ENCODE peak calls at places on chromosomes 16 and 17, in ten cellular contexts. One of them, this sample, is unnamed.

GRCh38 chr17:41518789-41519449 is at the start of gene KRT15:
- DNase-seq in AG04449: no peak
- DNase-seq in colonic mucosa: no peak
- DNase-seq in amygdala: no peak
- DNase-seq in GM23248: peak; percentile 34
- DNase-seq in Peyer's patch: no peak
- DNase-seq in dermis blood vessel endothelial cell: no peak
- DNase-seq in OCI-M1: no peak
- DNase-seq in ureter: no peak
- DNase-seq in neural crest cell: no peak
- DNase-seq in this sample: no peak

GRCh38 chr16:72247821-72248253 is 75.9 kb upstream of the PMFBP1 start:
- DNase-seq in neural crest cell: no peak
- DNase-seq in colonic mucosa: no peak
- DNase-seq in amygdala: no peak
- DNase-seq in dermis blood vessel endothelial cell: peak; percentile 70
- DNase-seq in ureter: no peak
- DNase-seq in OCI-M1: no peak
- DNase-seq in AG04449: no peak
- DNase-seq in Peyer's patch: no peak
- DNase-seq in GM23248: peak; percentile 59
- DNase-seq in this sample: no peak

GRCh38 chr17:76517638-76518038 is 16.4 kb upstream of the RHBDF2 start:
- DNase-seq in neural crest cell: no peak
- DNase-seq in Peyer's patch: no peak
- DNase-seq in GM23248: no peak
- DNase-seq in amygdala: no peak
- DNase-seq in AG04449: no peak
- DNase-seq in dermis blood vessel endothelial cell: no peak
- DNase-seq in ureter: no peak
- DNase-seq in OCI-M1: no peak
- DNase-seq in colonic mucosa: no peak
- DNase-seq in this sample: peak; percentile 96

GRCh38 chr16:53099318-53100130 is 44.7 kb downstream of the CHD9 start:
- DNase-seq in OCI-M1: peak; percentile 86
- DNase-seq in Peyer's patch: peak; percentile 94
- DNase-seq in ureter: peak; percentile 93
- DNase-seq in dermis blood vessel endothelial cell: peak; percentile 93
- DNase-seq in amygdala: peak; percentile 84
- DNase-seq in neural crest cell: no peak
- DNase-seq in AG04449: no peak
- DNase-seq in colonic mucosa: peak; percentile 95
- DNase-seq in GM23248: peak; percentile 92
- DNase-seq in this sample: peak; percentile 99

GRCh38 chr17:63356275-63356905 is 89.7 kb downstream of the CYB561 start:
- DNase-seq in amygdala: no peak
- DNase-seq in OCI-M1: no peak
- DNase-seq in ureter: no peak
- DNase-seq in colonic mucosa: no peak
- DNase-seq in GM23248: peak; percentile 97
- DNase-seq in neural crest cell: no peak
- DNase-seq in dermis blood vessel endothelial cell: peak; percentile 46
- DNase-seq in Peyer's patch: peak; percentile 48
- DNase-seq in AG04449: peak; percentile 78
- DNase-seq in this sample: no peak

GRCh38 chr16:75227361-75228142 is 8.8 kb downstream of the CTRB1 start:
- DNase-seq in ureter: no peak
- DNase-seq in OCI-M1: no peak
- DNase-seq in colonic mucosa: peak; percentile 17
- DNase-seq in Peyer's patch: no peak
- DNase-seq in dermis blood vessel endothelial cell: no peak
- DNase-seq in GM23248: no peak
- DNase-seq in AG04449: no peak
- DNase-seq in neural crest cell: no peak
- DNase-seq in amygdala: no peak
- DNase-seq in this sample: no peak

GRCh38 chr16:83771306-83771942 is 36.4 kb upstream of the HSBP1 start:
- DNase-seq in amygdala: peak; percentile 14
- DNase-seq in dermis blood vessel endothelial cell: peak; percentile 86
- DNase-seq in OCI-M1: no peak
- DNase-seq in AG04449: no peak
- DNase-seq in ureter: no peak
- DNase-seq in Peyer's patch: no peak
- DNase-seq in neural crest cell: no peak
- DNase-seq in GM23248: no peak
- DNase-seq in colonic mucosa: no peak
- DNase-seq in this sample: peak; percentile 89

GRCh38 chr17:41446806-41447205 is 6.0 kb upstream of the KRT38 start:
- DNase-seq in colonic mucosa: no peak
- DNase-seq in dermis blood vessel endothelial cell: no peak
- DNase-seq in OCI-M1: no peak
- DNase-seq in AG04449: peak; percentile 44
- DNase-seq in neural crest cell: no peak
- DNase-seq in GM23248: peak; percentile 76
- DNase-seq in Peyer's patch: no peak
- DNase-seq in amygdala: no peak
- DNase-seq in ureter: no peak
- DNase-seq in this sample: no peak

GRCh38 chr17:44146375-44147346 is 4.9 kb downstream of the HROB start:
- DNase-seq in Peyer's patch: no peak
- DNase-seq in AG04449: no peak
- DNase-seq in ureter: no peak
- DNase-seq in dermis blood vessel endothelial cell: no peak
- DNase-seq in colonic mucosa: no peak
- DNase-seq in amygdala: no peak
- DNase-seq in OCI-M1: no peak
- DNase-seq in neural crest cell: no peak
- DNase-seq in GM23248: no peak
- DNase-seq in this sample: no peak

GRCh38 chr17:56812971-56813388 is 20.7 kb downstream of the C17orf67 start:
- DNase-seq in ureter: no peak
- DNase-seq in colonic mucosa: no peak
- DNase-seq in amygdala: no peak
- DNase-seq in dermis blood vessel endothelial cell: no peak
- DNase-seq in neural crest cell: no peak
- DNase-seq in AG04449: no peak
- DNase-seq in Peyer's patch: no peak
- DNase-seq in OCI-M1: no peak
- DNase-seq in GM23248: no peak
- DNase-seq in this sample: no peak

GRCh38 chr16:59180083-59180476 is 446.0 kb upstream of the GOT2 start:
- DNase-seq in dermis blood vessel endothelial cell: no peak
- DNase-seq in neural crest cell: no peak
- DNase-seq in amygdala: no peak
- DNase-seq in ureter: no peak
- DNase-seq in AG04449: no peak
- DNase-seq in OCI-M1: no peak
- DNase-seq in colonic mucosa: no peak
- DNase-seq in GM23248: no peak
- DNase-seq in Peyer's patch: no peak
- DNase-seq in this sample: no peak

GRCh38 chr16:88900653-88901052 is 34.2 kb upstream of the PABPN1L start:
- DNase-seq in Peyer's patch: no peak
- DNase-seq in dermis blood vessel endothelial cell: no peak
- DNase-seq in GM23248: no peak
- DNase-seq in OCI-M1: no peak
- DNase-seq in colonic mucosa: no peak
- DNase-seq in AG04449: no peak
- DNase-seq in ureter: no peak
- DNase-seq in amygdala: no peak
- DNase-seq in neural crest cell: no peak
- DNase-seq in this sample: no peak

GRCh38 chr16:61829631-61830030 is 206.6 kb downstream of the CDH8 start:
- DNase-seq in AG04449: no peak
- DNase-seq in dermis blood vessel endothelial cell: no peak
- DNase-seq in ureter: no peak
- DNase-seq in colonic mucosa: no peak
- DNase-seq in OCI-M1: no peak
- DNase-seq in GM23248: no peak
- DNase-seq in amygdala: no peak
- DNase-seq in neural crest cell: no peak
- DNase-seq in Peyer's patch: no peak
- DNase-seq in this sample: no peak

GRCh38 chr17:77957869-77958715 is at the start of gene TNRC6C:
- DNase-seq in Peyer's patch: peak; percentile 100
- DNase-seq in dermis blood vessel endothelial cell: peak; percentile 99
- DNase-seq in amygdala: peak; percentile 100
- DNase-seq in AG04449: peak; percentile 88
- DNase-seq in colonic mucosa: peak; percentile 99
- DNase-seq in OCI-M1: peak; percentile 99
- DNase-seq in neural crest cell: peak; percentile 98
- DNase-seq in ureter: peak; percentile 100
- DNase-seq in GM23248: peak; percentile 100
- DNase-seq in this sample: peak; percentile 100

GRCh38 chr17:30393911-30394867 is 15.5 kb downstream of the CPD start:
- DNase-seq in OCI-M1: no peak
- DNase-seq in GM23248: no peak
- DNase-seq in Peyer's patch: no peak
- DNase-seq in dermis blood vessel endothelial cell: no peak
- DNase-seq in amygdala: no peak
- DNase-seq in ureter: no peak
- DNase-seq in AG04449: no peak
- DNase-seq in neural crest cell: no peak
- DNase-seq in colonic mucosa: no peak
- DNase-seq in this sample: no peak

GRCh38 chr17:69030145-69030544 is 30.6 kb downstream of the ABCA9 start:
- DNase-seq in AG04449: no peak
- DNase-seq in colonic mucosa: no peak
- DNase-seq in neural crest cell: no peak
- DNase-seq in ureter: no peak
- DNase-seq in OCI-M1: no peak
- DNase-seq in dermis blood vessel endothelial cell: no peak
- DNase-seq in Peyer's patch: no peak
- DNase-seq in GM23248: peak; percentile 25
- DNase-seq in amygdala: no peak
- DNase-seq in this sample: no peak

GRCh38 chr16:31467151-31467550 is 4.8 kb upstream of the TGFB1I1 start:
- DNase-seq in dermis blood vessel endothelial cell: no peak
- DNase-seq in AG04449: no peak
- DNase-seq in colonic mucosa: no peak
- DNase-seq in ureter: no peak
- DNase-seq in Peyer's patch: no peak
- DNase-seq in GM23248: no peak
- DNase-seq in amygdala: no peak
- DNase-seq in neural crest cell: no peak
- DNase-seq in OCI-M1: no peak
- DNase-seq in this sample: no peak

GRCh38 chr16:89137666-89138512 is 33.7 kb upstream of the CDH15 start:
- DNase-seq in GM23248: no peak
- DNase-seq in dermis blood vessel endothelial cell: no peak
- DNase-seq in amygdala: no peak
- DNase-seq in ureter: no peak
- DNase-seq in AG04449: no peak
- DNase-seq in OCI-M1: no peak
- DNase-seq in neural crest cell: no peak
- DNase-seq in colonic mucosa: no peak
- DNase-seq in Peyer's patch: no peak
- DNase-seq in this sample: no peak

GRCh38 chr17:33140413-33141099 is 148.9 kb downstream of the SPACA3 start:
- DNase-seq in GM23248: no peak
- DNase-seq in colonic mucosa: no peak
- DNase-seq in Peyer's patch: no peak
- DNase-seq in OCI-M1: no peak
- DNase-seq in neural crest cell: no peak
- DNase-seq in dermis blood vessel endothelial cell: no peak
- DNase-seq in amygdala: no peak
- DNase-seq in AG04449: no peak
- DNase-seq in ureter: no peak
- DNase-seq in this sample: no peak

GRCh38 chr17:7888184-7888920 is at the start of gene CHD3:
- DNase-seq in amygdala: no peak
- DNase-seq in Peyer's patch: peak; percentile 54
- DNase-seq in GM23248: peak; percentile 55
- DNase-seq in AG04449: no peak
- DNase-seq in dermis blood vessel endothelial cell: peak; percentile 56
- DNase-seq in ureter: peak; percentile 77
- DNase-seq in neural crest cell: no peak
- DNase-seq in OCI-M1: no peak
- DNase-seq in colonic mucosa: peak; percentile 65
- DNase-seq in this sample: peak; percentile 54